ENCODE peak calls at places on chromosomes 3 and 15, in nine cellular contexts. L is esophagus squamous epithelium, J is type B pancreatic cell, N is Calu3, E is body of pancreas, O is astrocyte of the spinal cord, A is omental fat pad, X is PC-3, U is heart right ventricle. D is an unnamed sample.

GRCh38 chr15:81336568-81336967 is 12.6 kb upstream of the STARD5 start:
- DNase-seq in L (no peak), J (no peak), N (peak), E (no peak), O (peak), A (no peak), X (peak), U (no peak), D (no peak)

GRCh38 chr3:4906107-4906621 is 73.1 kb upstream of the BHLHE40 start:
- DNase-seq in L (no peak), J (no peak), N (peak), E (no peak), O (peak), A (no peak), X (peak), U (no peak), D (no peak)

GRCh38 chr15:74157868-74158827 is 15.4 kb upstream of the ISLR start:
- DNase-seq in L (no peak), J (no peak), N (no peak), E (no peak), O (no peak), A (no peak), X (no peak), U (no peak), D (no peak)

GRCh38 chr3:83890039-83890762 is 1068.6 kb upstream of the CADM2 start:
- DNase-seq in L (no peak), J (no peak), N (no peak), E (no peak), O (peak), A (no peak), X (peak), U (no peak), D (no peak)

GRCh38 chr3:166005126-166005525 is 167.9 kb upstream of the BCHE start:
- DNase-seq in L (no peak), J (no peak), N (no peak), E (no peak), O (no peak), A (no peak), X (no peak), U (no peak), D (no peak)

GRCh38 chr3:308597-309321 is 112.2 kb downstream of the CHL1 start:
- DNase-seq in L (no peak), J (no peak), N (no peak), E (no peak), O (peak), A (no peak), X (no peak), U (no peak), D (no peak)

GRCh38 chr3:196645917-196646735 is 6.6 kb downstream of the NRROS start:
- DNase-seq in L (no peak), J (no peak), N (no peak), E (no peak), O (no peak), A (no peak), X (no peak), U (no peak), D (no peak)

GRCh38 chr15:88623061-88623460 is 1.9 kb downstream of the AEN start:
- DNase-seq in L (no peak), J (no peak), N (no peak), E (no peak), O (peak), A (peak), X (peak), U (no peak), D (no peak)

GRCh38 chr3:98755601-98756000 is 7.5 kb upstream of the ST3GAL6 start:
- DNase-seq in L (no peak), J (no peak), N (no peak), E (no peak), O (no peak), A (no peak), X (no peak), U (no peak), D (no peak)

GRCh38 chr3:9111349-9112265 is 137.8 kb downstream of the SRGAP3 start:
- DNase-seq in L (no peak), J (no peak), N (no peak), E (peak), O (no peak), A (no peak), X (no peak), U (peak), D (no peak)

GRCh38 chr15:85397151-85397550 is 16.7 kb downstream of the AKAP13 start:
- DNase-seq in L (no peak), J (no peak), N (no peak), E (no peak), O (no peak), A (no peak), X (peak), U (no peak), D (no peak)

GRCh38 chr3:135860761-135861160 is 104.8 kb upstream of the PPP2R3A start:
- DNase-seq in L (no peak), J (no peak), N (no peak), E (no peak), O (no peak), A (no peak), X (no peak), U (no peak), D (no peak)

GRCh38 chr15:31390777-31391486 is 64.3 kb downstream of the KLF13 start:
- DNase-seq in L (no peak), J (no peak), N (no peak), E (no peak), O (no peak), A (no peak), X (no peak), U (no peak), D (no peak)

GRCh38 chr3:182464513-182465145 is 328.7 kb upstream of the ATP11B start:
- DNase-seq in L (no peak), J (no peak), N (no peak), E (no peak), O (no peak), A (no peak), X (no peak), U (no peak), D (no peak)

GRCh38 chr15:34366271-34367043 is 539 bp downstream of the LPCAT4 start:
- DNase-seq in L (no peak), J (no peak), N (peak), E (peak), O (peak), A (peak), X (peak), U (peak), D (peak)

GRCh38 chr3:24837601-24838000 is 343.0 kb upstream of the THRB start:
- DNase-seq in L (no peak), J (no peak), N (no peak), E (no peak), O (no peak), A (no peak), X (no peak), U (no peak), D (no peak)

GRCh38 chr3:83877909-83878308 is 1080.9 kb upstream of the CADM2 start:
- DNase-seq in L (no peak), J (no peak), N (no peak), E (no peak), O (no peak), A (no peak), X (no peak), U (no peak), D (no peak)

GRCh38 chr3:33578325-33579180 is 138.3 kb upstream of the UBP1 start:
- DNase-seq in L (no peak), J (no peak), N (no peak), E (no peak), O (peak), A (no peak), X (peak), U (no peak), D (no peak)

GRCh38 chr3:54042259-54042823 is 80.0 kb upstream of the CACNA2D3 start:
- DNase-seq in L (no peak), J (no peak), N (no peak), E (no peak), O (no peak), A (no peak), X (peak), U (no peak), D (no peak)

GRCh38 chr3:42013652-42014442 is 51.9 kb upstream of the ULK4 start:
- DNase-seq in L (no peak), J (peak), N (peak), E (peak), O (no peak), A (no peak), X (peak), U (peak), D (peak)

GRCh38 chr15:65326109-65326508 is 21.6 kb downstream of the RNU5B-1 start:
- DNase-seq in L (no peak), J (no peak), N (no peak), E (peak), O (no peak), A (no peak), X (no peak), U (peak), D (peak)

GRCh38 chr15:93033434-93034045 is 55.5 kb downstream of the RGMA start:
- DNase-seq in L (no peak), J (no peak), N (no peak), E (no peak), O (no peak), A (no peak), X (no peak), U (no peak), D (no peak)

GRCh38 chr3:171416061-171416460 is 44.1 kb downstream of the TNIK start:
- DNase-seq in L (no peak), J (no peak), N (no peak), E (no peak), O (no peak), A (no peak), X (no peak), U (no peak), D (no peak)

GRCh38 chr3:164641071-164641470 is 437.2 kb downstream of the SI start:
- DNase-seq in L (no peak), J (no peak), N (no peak), E (no peak), O (no peak), A (no peak), X (no peak), U (no peak), D (no peak)

DNA sequence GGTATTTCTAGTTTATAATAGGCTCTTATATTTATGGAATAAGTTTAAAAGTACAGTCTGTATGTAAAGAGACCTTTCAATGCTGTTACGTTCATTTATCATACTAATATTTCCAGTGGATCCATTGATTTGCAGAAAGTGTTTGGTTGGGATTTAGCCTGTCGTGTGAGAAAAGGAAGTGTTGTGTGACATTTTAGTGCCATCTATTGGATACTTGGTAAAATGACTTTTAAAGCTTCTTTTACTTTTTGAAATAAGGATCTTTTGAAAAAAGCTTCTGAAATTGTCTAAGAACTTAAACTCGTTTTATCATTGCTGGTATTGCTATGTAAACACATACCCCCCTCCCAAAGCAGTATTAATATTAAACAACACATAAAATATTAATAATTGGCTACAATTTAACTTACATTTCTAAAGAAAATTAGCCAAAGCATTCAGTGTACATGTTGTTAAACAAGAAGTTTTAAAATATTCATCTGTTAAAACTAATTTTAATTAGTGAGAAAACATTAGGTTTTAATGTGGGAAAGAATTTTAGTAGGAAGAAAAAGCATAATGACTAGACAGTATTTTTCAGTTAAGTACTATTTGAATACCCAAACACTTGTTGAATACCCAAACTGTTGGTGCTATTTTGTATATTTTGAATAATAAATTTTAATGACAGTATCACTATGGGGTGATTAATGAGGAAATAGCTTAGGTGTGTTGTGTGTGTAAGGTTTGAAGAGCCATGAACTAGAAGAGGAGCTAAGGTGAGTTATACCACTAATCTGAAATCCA is 4.9 kb upstream of the EBLN2 start:
- DNase-seq in L (no peak), J (no peak), N (no peak), E (no peak), O (peak), A (no peak), X (peak), U (no peak), D (no peak)
- TF ChIP-seq CTCF in L (peak), J (peak), N (no peak), E (peak), O (peak), A (no peak), X (peak), U (peak), D (peak)

DNA sequence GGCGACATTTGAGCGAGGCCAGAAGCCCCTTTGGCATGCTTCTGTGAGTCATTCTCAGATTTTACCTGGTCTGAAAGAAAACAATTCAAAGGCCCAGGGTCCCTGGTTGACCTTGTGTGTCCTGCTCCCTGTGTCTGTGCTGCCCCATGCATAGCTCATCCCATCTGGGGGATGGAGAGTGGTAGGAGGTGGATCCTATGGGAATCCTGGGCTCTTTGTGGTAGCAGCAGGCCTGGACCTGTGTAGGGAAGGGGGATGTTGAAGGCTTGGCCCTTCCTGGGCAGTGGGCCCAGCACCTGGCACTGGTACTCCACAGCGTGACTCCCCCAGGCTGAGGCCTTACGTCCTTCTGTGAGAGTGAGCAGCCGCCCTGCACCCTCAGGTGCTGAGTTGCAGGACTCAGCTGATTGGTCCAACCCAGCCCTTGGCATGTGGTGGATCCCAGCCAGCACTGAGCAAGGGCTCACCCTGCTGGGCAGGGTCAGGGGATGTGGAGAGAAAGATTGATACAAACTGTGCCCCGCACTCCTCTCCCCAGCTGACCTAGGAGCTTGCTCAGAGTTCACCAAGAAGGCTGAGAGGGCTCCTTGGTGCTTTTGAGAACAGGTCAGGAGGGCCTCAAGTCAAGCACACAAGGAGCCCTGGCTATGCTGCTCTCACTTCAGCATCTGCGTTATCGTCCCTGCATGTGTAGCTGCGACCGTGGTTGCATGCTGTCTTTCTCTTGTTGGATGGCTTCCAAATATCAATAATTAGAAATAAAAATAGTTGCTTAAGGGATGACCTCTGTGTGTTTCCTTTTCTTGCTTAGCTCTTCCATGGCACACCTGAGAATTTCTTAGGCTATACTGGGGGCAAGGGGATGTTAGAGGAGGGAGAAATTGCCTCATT is 21.4 kb upstream of the JMJD7 start:
- DNase-seq in L (no peak), J (no peak), N (no peak), E (no peak), O (no peak), A (no peak), X (peak), U (peak), D (no peak)
- TF ChIP-seq CTCF in L (peak), J (no peak), N (no peak), E (no peak), O (peak), A (no peak), X (peak), U (no peak), D (no peak)

GRCh38 chr3:150409527-150410310 is 1.6 kb downstream of the TSC22D2 start:
- DNase-seq in L (peak), J (peak), N (peak), E (peak), O (peak), A (peak), X (peak), U (peak), D (peak)

GRCh38 chr3:150407818-150408231 is 273 bp upstream of the TSC22D2 start:
- DNase-seq in L (no peak), J (no peak), N (no peak), E (peak), O (no peak), A (peak), X (peak), U (peak), D (no peak)

GRCh38 chr3:150409125-150409526 is 1.0 kb downstream of the TSC22D2 start:
- DNase-seq in L (peak), J (no peak), N (no peak), E (no peak), O (no peak), A (no peak), X (peak), U (no peak), D (no peak)

GRCh38 chr3:150407051-150407817 is 864 bp upstream of the TSC22D2 start:
- DNase-seq in L (no peak), J (no peak), N (no peak), E (no peak), O (no peak), A (no peak), X (peak), U (peak), D (no peak)

GRCh38 chr3:150408232-150409124 is at the start of gene TSC22D2:
- DNase-seq in L (peak), J (peak), N (peak), E (peak), O (peak), A (peak), X (peak), U (peak), D (peak)
- TF ChIP-seq CTCF in L (peak), J (peak), N (no peak), E (peak), O (peak), A (no peak), X (peak), U (peak), D (no peak)

GRCh38 chr15:29695486-29696167 is 126.6 kb downstream of the TJP1 start:
- DNase-seq in L (no peak), J (no peak), N (no peak), E (no peak), O (no peak), A (no peak), X (peak), U (no peak), D (no peak)
- TF ChIP-seq CTCF in L (no peak), J (no peak), N (no peak), E (no peak), O (no peak), A (no peak), X (peak), U (no peak), D (no peak)

DNA sequence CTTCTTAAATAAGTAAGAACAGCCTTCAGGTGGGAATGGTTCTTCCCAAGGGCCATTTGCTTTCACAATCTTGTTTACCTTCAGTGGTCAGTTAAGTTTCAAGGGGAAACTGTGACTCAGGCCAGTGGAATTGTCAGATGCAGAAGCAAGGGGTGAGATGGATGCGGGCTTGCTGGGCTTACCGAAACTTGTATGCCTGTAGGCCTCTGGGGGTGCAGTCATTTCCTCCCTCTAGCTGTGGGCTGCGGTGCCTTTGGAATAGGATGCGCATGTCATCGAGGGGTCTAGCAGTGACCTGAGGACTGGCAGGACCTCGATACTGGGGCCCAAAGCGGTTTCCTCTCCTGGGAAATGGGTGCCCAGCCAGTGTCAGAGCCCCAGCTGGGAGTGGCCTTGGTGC is 121.6 kb downstream of the EEFSEC start:
- DNase-seq in L (no peak), J (peak), N (peak), E (no peak), O (peak), A (no peak), X (peak), U (no peak), D (no peak)
- TF ChIP-seq CTCF in L (no peak), J (no peak), N (no peak), E (no peak), O (peak), A (no peak), X (no peak), U (no peak), D (no peak)

GRCh38 chr3:148962513-148962912 is 28.8 kb upstream of the GYG1 start:
- DNase-seq in L (no peak), J (no peak), N (peak), E (peak), O (peak), A (no peak), X (peak), U (no peak), D (no peak)
- TF ChIP-seq CTCF in L (no peak), J (no peak), N (no peak), E (no peak), O (peak), A (no peak), X (peak), U (no peak), D (no peak)

GRCh38 chr3:46102059-46102779 is 74.9 kb upstream of the XCR1 start:
- DNase-seq in L (no peak), J (no peak), N (no peak), E (no peak), O (no peak), A (no peak), X (no peak), U (no peak), D (no peak)
- TF ChIP-seq CTCF in L (no peak), J (no peak), N (no peak), E (no peak), O (no peak), A (no peak), X (no peak), U (no peak), D (no peak)

D was measured in nephron progenitor cell.